ENCODE peak calls at places on chromosomes 12 and 14, in five cellular contexts. One of them, this sample, is unnamed.
A peak's percentile ranks its signal among the peaks of the same experiment; 100 is the strongest.

GRCh38 chr12:31005944-31006361 is 67.7 kb upstream of the DDX11 start:
- DNase-seq in GM12891: no peak
- DNase-seq in activated CD4-positive, alpha-beta T cell treated with anti-CD3 and anti-CD28 coated beads, Interleukin-2, amount 10 ng/mL, durations not matched to agents 7 days and 5 days: no peak
- DNase-seq in AG09319: no peak
- DNase-seq in left cardiac atrium: peak; percentile 44
- DNase-seq in this sample: peak; percentile 20

GRCh38 chr14:89011727-89012271 is 187.3 kb downstream of the TTC8 start:
- DNase-seq in activated CD4-positive, alpha-beta T cell treated with anti-CD3 and anti-CD28 coated beads, Interleukin-2, amount 10 ng/mL, durations not matched to agents 7 days and 5 days: no peak
- DNase-seq in AG09319: no peak
- DNase-seq in left cardiac atrium: no peak
- DNase-seq in GM12891: no peak
- DNase-seq in this sample: no peak

GRCh38 chr14:104267895-104268294 is 129.5 kb downstream of the KIF26A start:
- DNase-seq in left cardiac atrium: peak; percentile 24
- DNase-seq in AG09319: no peak
- DNase-seq in activated CD4-positive, alpha-beta T cell treated with anti-CD3 and anti-CD28 coated beads, Interleukin-2, amount 10 ng/mL, durations not matched to agents 7 days and 5 days: no peak
- DNase-seq in GM12891: no peak
- DNase-seq in this sample: no peak

GRCh38 chr14:36773136-36773540 is 111.5 kb downstream of the PAX9 start:
- DNase-seq in activated CD4-positive, alpha-beta T cell treated with anti-CD3 and anti-CD28 coated beads, Interleukin-2, amount 10 ng/mL, durations not matched to agents 7 days and 5 days: no peak
- DNase-seq in left cardiac atrium: no peak
- DNase-seq in GM12891: no peak
- DNase-seq in AG09319: no peak
- DNase-seq in this sample: peak; percentile 15

GRCh38 chr12:75481774-75482173 is 1.2 kb downstream of the GLIPR1 start:
- DNase-seq in AG09319: no peak
- DNase-seq in left cardiac atrium: no peak
- DNase-seq in activated CD4-positive, alpha-beta T cell treated with anti-CD3 and anti-CD28 coated beads, Interleukin-2, amount 10 ng/mL, durations not matched to agents 7 days and 5 days: no peak
- DNase-seq in GM12891: no peak
- DNase-seq in this sample: peak; percentile 79

GRCh38 chr14:24861083-24861630 is 188.8 kb downstream of the STXBP6 start:
- DNase-seq in left cardiac atrium: no peak
- DNase-seq in GM12891: no peak
- DNase-seq in activated CD4-positive, alpha-beta T cell treated with anti-CD3 and anti-CD28 coated beads, Interleukin-2, amount 10 ng/mL, durations not matched to agents 7 days and 5 days: no peak
- DNase-seq in AG09319: no peak
- DNase-seq in this sample: peak; percentile 68

GRCh38 chr12:84911331-84912190 is 1.0 kb downstream of the SLC6A15 start:
- DNase-seq in GM12891: peak; percentile 7
- DNase-seq in left cardiac atrium: no peak
- DNase-seq in AG09319: peak; percentile 22
- DNase-seq in activated CD4-positive, alpha-beta T cell treated with anti-CD3 and anti-CD28 coated beads, Interleukin-2, amount 10 ng/mL, durations not matched to agents 7 days and 5 days: peak; percentile 11
- DNase-seq in this sample: peak; percentile 56

GRCh38 chr12:21551811-21552469 is 25.8 kb downstream of the SPX start:
- DNase-seq in GM12891: no peak
- DNase-seq in activated CD4-positive, alpha-beta T cell treated with anti-CD3 and anti-CD28 coated beads, Interleukin-2, amount 10 ng/mL, durations not matched to agents 7 days and 5 days: no peak
- DNase-seq in AG09319: no peak
- DNase-seq in left cardiac atrium: no peak
- DNase-seq in this sample: no peak

GRCh38 chr14:47195582-47195981 is 479.8 kb downstream of the MDGA2 start:
- DNase-seq in GM12891: no peak
- DNase-seq in AG09319: no peak
- DNase-seq in activated CD4-positive, alpha-beta T cell treated with anti-CD3 and anti-CD28 coated beads, Interleukin-2, amount 10 ng/mL, durations not matched to agents 7 days and 5 days: no peak
- DNase-seq in left cardiac atrium: no peak
- DNase-seq in this sample: no peak

GRCh38 chr12:103093499-103094106 is 136.1 kb downstream of the ASCL1 start:
- DNase-seq in left cardiac atrium: no peak
- DNase-seq in AG09319: no peak
- DNase-seq in activated CD4-positive, alpha-beta T cell treated with anti-CD3 and anti-CD28 coated beads, Interleukin-2, amount 10 ng/mL, durations not matched to agents 7 days and 5 days: no peak
- DNase-seq in GM12891: no peak
- DNase-seq in this sample: no peak

GRCh38 chr12:51460519-51460918 is 35.9 kb downstream of the SLC4A8 start:
- DNase-seq in AG09319: no peak
- DNase-seq in activated CD4-positive, alpha-beta T cell treated with anti-CD3 and anti-CD28 coated beads, Interleukin-2, amount 10 ng/mL, durations not matched to agents 7 days and 5 days: no peak
- DNase-seq in GM12891: no peak
- DNase-seq in left cardiac atrium: no peak
- DNase-seq in this sample: peak; percentile 76

GRCh38 chr12:132754555-132754954 is 7.1 kb downstream of the ANKLE2 start:
- DNase-seq in GM12891: no peak
- DNase-seq in left cardiac atrium: no peak
- DNase-seq in AG09319: no peak
- DNase-seq in activated CD4-positive, alpha-beta T cell treated with anti-CD3 and anti-CD28 coated beads, Interleukin-2, amount 10 ng/mL, durations not matched to agents 7 days and 5 days: no peak
- DNase-seq in this sample: no peak

GRCh38 chr14:75452900-75453816 is 25.3 kb downstream of the JDP2 start:
- DNase-seq in activated CD4-positive, alpha-beta T cell treated with anti-CD3 and anti-CD28 coated beads, Interleukin-2, amount 10 ng/mL, durations not matched to agents 7 days and 5 days: no peak
- DNase-seq in GM12891: no peak
- DNase-seq in left cardiac atrium: peak; percentile 72
- DNase-seq in AG09319: peak; percentile 80
- DNase-seq in this sample: peak; percentile 89

GRCh38 chr12:115000038-115000437 is 316.1 kb upstream of the TBX3 start:
- DNase-seq in AG09319: no peak
- DNase-seq in left cardiac atrium: no peak
- DNase-seq in GM12891: no peak
- DNase-seq in activated CD4-positive, alpha-beta T cell treated with anti-CD3 and anti-CD28 coated beads, Interleukin-2, amount 10 ng/mL, durations not matched to agents 7 days and 5 days: no peak
- DNase-seq in this sample: peak; percentile 54

GRCh38 chr12:72792889-72793288 is 520.7 kb downstream of the TRHDE start:
- DNase-seq in left cardiac atrium: no peak
- DNase-seq in GM12891: no peak
- DNase-seq in activated CD4-positive, alpha-beta T cell treated with anti-CD3 and anti-CD28 coated beads, Interleukin-2, amount 10 ng/mL, durations not matched to agents 7 days and 5 days: no peak
- DNase-seq in AG09319: no peak
- DNase-seq in this sample: no peak

GRCh38 chr14:77424862-77425261 is 1.5 kb upstream of the NOXRED1 start:
- DNase-seq in AG09319: no peak
- DNase-seq in GM12891: no peak
- DNase-seq in activated CD4-positive, alpha-beta T cell treated with anti-CD3 and anti-CD28 coated beads, Interleukin-2, amount 10 ng/mL, durations not matched to agents 7 days and 5 days: no peak
- DNase-seq in left cardiac atrium: no peak
- DNase-seq in this sample: no peak

GRCh38 chr12:48857278-48857994 is 5.5 kb upstream of the DDX23 start:
- DNase-seq in GM12891: no peak
- DNase-seq in AG09319: no peak
- DNase-seq in activated CD4-positive, alpha-beta T cell treated with anti-CD3 and anti-CD28 coated beads, Interleukin-2, amount 10 ng/mL, durations not matched to agents 7 days and 5 days: no peak
- DNase-seq in left cardiac atrium: no peak
- DNase-seq in this sample: no peak